ENCODE peak calls at places on chromosome 11, in seven cellular contexts. N is heart left ventricle, P is activated T-cell treated with anti-CD3 and anti-CD28 coated beads for 1 hour, U is IMR-90, R is fibroblast of pulmonary artery, O is ACHN, M is G401. Q is an unnamed sample.

GRCh38 chr11:117605331-117605730 is 191.7 kb downstream of the DSCAML1 start:
- DNase-seq in N (no peak), P (no peak), U (no peak), R (no peak), O (no peak), M (peak; percentile 92), Q (no peak)

GRCh38 chr11:117842131-117842941 is 17.8 kb upstream of the FXYD2 start:
- DNase-seq in N (peak; percentile 29), P (no peak), U (no peak), R (no peak), O (no peak), M (no peak), Q (no peak)

GRCh38 chr11:120703358-120704152 is 192.0 kb downstream of the GRIK4 start:
- DNase-seq in N (no peak), P (no peak), U (no peak), R (no peak), O (no peak), M (no peak), Q (no peak)

GRCh38 chr11:118398797-118399564 is 2.4 kb upstream of the ATP5MG start:
- DNase-seq in N (no peak), P (peak; percentile 12), U (peak; percentile 26), R (peak; percentile 23), O (no peak), M (no peak), Q (peak; percentile 71)

GRCh38 chr11:78045851-78046485 is 17.7 kb upstream of the THRSP start:
- DNase-seq in N (peak; percentile 86), P (peak; percentile 75), U (peak; percentile 59), R (peak; percentile 67), O (peak; percentile 61), M (peak; percentile 86), Q (peak; percentile 62)

GRCh38 chr11:61512435-61512834 is 3.9 kb downstream of the LRRC10B start:
- DNase-seq in N (no peak), P (no peak), U (no peak), R (no peak), O (no peak), M (no peak), Q (no peak)

GRCh38 chr11:67006029-67006884 is 16.7 kb upstream of the SYT12 start:
- DNase-seq in N (peak; percentile 42), P (no peak), U (no peak), R (peak; percentile 26), O (no peak), M (peak; percentile 46), Q (peak; percentile 12)

GRCh38 chr11:126573325-126574076 is 218.0 kb downstream of the ST3GAL4 start:
- DNase-seq in N (no peak), P (no peak), U (no peak), R (no peak), O (no peak), M (no peak), Q (no peak)

GRCh38 chr11:8250981-8251620 is 12.6 kb downstream of the LMO1 start:
- DNase-seq in N (no peak), P (no peak), U (no peak), R (no peak), O (no peak), M (no peak), Q (no peak)

GRCh38 chr11:93935826-93936225 is 85.3 kb upstream of the HEPHL1 start:
- DNase-seq in N (no peak), P (no peak), U (no peak), R (no peak), O (no peak), M (no peak), Q (no peak)

GRCh38 chr11:19379465-19379864 is 138.7 kb upstream of the E2F8 start:
- DNase-seq in N (no peak), P (no peak), U (peak; percentile 18), R (peak; percentile 56), O (no peak), M (no peak), Q (no peak)

GRCh38 chr11:44754876-44755552 is 28.3 kb downstream of the TSPAN18 start:
- DNase-seq in N (no peak), P (no peak), U (no peak), R (no peak), O (no peak), M (peak; percentile 70), Q (no peak)

GRCh38 chr11:46072172-46072964 is 48.9 kb downstream of the PHF21A start:
- DNase-seq in N (no peak), P (no peak), U (no peak), R (peak; percentile 25), O (no peak), M (peak; percentile 55), Q (no peak)

GRCh38 chr11:1748467-1749019 is 1.9 kb downstream of the IFITM10 start:
- DNase-seq in N (no peak), P (no peak), U (no peak), R (no peak), O (no peak), M (no peak), Q (no peak)

GRCh38 chr11:70834984-70835560 is 417.3 kb downstream of the SHANK2 start:
- DNase-seq in N (no peak), P (no peak), U (no peak), R (no peak), O (no peak), M (no peak), Q (no peak)